ENCODE peak calls at places on chromosomes 4 and X, in seven cellular contexts. N is right atrium auricular region, U is GM23248, M is Caco-2, J is body of pancreas, W is breast epithelium, O is gastrocnemius medialis. H is an unnamed sample.

GRCh38 chr4:153785830-153786721 is 2.8 kb downstream of the SFRP2 start:
- DNase-seq in J (no peak), N (no peak), M (no peak), O (no peak), W (no peak), U (peak; percentile 65), H (no peak)

GRCh38 chr4:212438-213174 is 88.3 kb downstream of the ZNF718 start:
- DNase-seq in J (peak; percentile 80), O (peak; percentile 6), W (peak; percentile 74), M (no peak), N (peak; percentile 87), U (peak; percentile 90), H (peak; percentile 40)

GRCh38 chr4:15893967-15894366 is 44.6 kb downstream of the FGFBP1 start:
- DNase-seq in J (no peak), O (no peak), M (peak; percentile 37), W (no peak), N (no peak), U (peak; percentile 96), H (no peak)

GRCh38 chrX:123308663-123309062 is 124.6 kb downstream of the GRIA3 start:
- DNase-seq in O (no peak), M (no peak), U (no peak), J (no peak), W (no peak), N (no peak), H (no peak)

GRCh38 chr4:6381571-6382123 is 90.8 kb downstream of the PPP2R2C start:
- DNase-seq in M (no peak), N (no peak), O (no peak), U (no peak), J (no peak), W (no peak), H (no peak)

GRCh38 chr4:68256284-68256683 is 10.8 kb upstream of the TMPRSS11B start:
- DNase-seq in J (no peak), O (no peak), M (no peak), N (no peak), U (no peak), W (no peak), H (no peak)

GRCh38 chr4:17762705-17763104 is 18.7 kb downstream of the FAM184B start:
- DNase-seq in N (no peak), W (no peak), J (no peak), U (peak; percentile 59), M (no peak), O (no peak), H (no peak)

GRCh38 chr4:146472404-146472803 is 49.3 kb downstream of the SLC10A7 start:
- DNase-seq in U (no peak), W (no peak), N (no peak), M (no peak), J (no peak), O (no peak), H (no peak)

GRCh38 chrX:22689290-22689689 is 310.5 kb upstream of the DDX53 start:
- DNase-seq in J (no peak), W (no peak), N (no peak), U (peak; percentile 61), O (no peak), M (no peak), H (no peak)

GRCh38 chr4:140012688-140013087 is 141.3 kb downstream of the MAML3 start:
- DNase-seq in J (peak; percentile 77), U (peak; percentile 65), W (no peak), O (no peak), M (peak; percentile 77), N (peak; percentile 77), H (no peak)

GRCh38 chr4:22237846-22238513 is 277.9 kb downstream of the ADGRA3 start:
- DNase-seq in J (no peak), W (no peak), O (no peak), U (no peak), N (no peak), M (peak; percentile 33), H (no peak)

GRCh38 chr4:13313856-13314255 is 170.3 kb downstream of the RAB28 start:
- DNase-seq in J (no peak), O (no peak), W (no peak), U (no peak), M (no peak), N (no peak), H (no peak)

GRCh38 chr4:25552580-25553271 is 102.9 kb upstream of the SLC34A2 start:
- DNase-seq in O (no peak), W (peak; percentile 82), J (peak; percentile 81), N (no peak), M (no peak), U (peak; percentile 2), H (no peak)

GRCh38 chr4:16767251-16767650 is 131.2 kb downstream of the LDB2 start:
- DNase-seq in M (no peak), N (no peak), U (no peak), W (no peak), O (no peak), J (no peak), H (no peak)

GRCh38 chr4:76203541-76203940 is 10.1 kb downstream of the SCARB2 start:
- DNase-seq in J (no peak), O (peak; percentile 75), W (no peak), M (no peak), U (no peak), N (no peak), H (no peak)

GRCh38 chr4:143254479-143255216 is 69.9 kb downstream of the USP38 start:
- DNase-seq in W (no peak), U (no peak), J (no peak), O (no peak), M (no peak), N (no peak), H (no peak)

GRCh38 chr4:48792348-48793006 is 12.4 kb upstream of the FRYL start:
- DNase-seq in O (no peak), W (no peak), M (no peak), J (no peak), U (no peak), N (no peak), H (no peak)

GRCh38 chr4:7906171-7906581 is 33.5 kb downstream of the AFAP1 start:
- DNase-seq in O (no peak), W (no peak), U (peak; percentile 55), M (no peak), J (no peak), N (no peak), H (no peak)

GRCh38 chr4:7908668-7909067 is 31.0 kb downstream of the AFAP1 start:
- DNase-seq in M (no peak), O (no peak), J (no peak), U (no peak), W (no peak), N (peak; percentile 18), H (no peak)

GRCh38 chr4:7905461-7905915 is 34.2 kb downstream of the AFAP1 start:
- DNase-seq in W (no peak), N (no peak), U (peak; percentile 85), J (no peak), M (no peak), O (no peak), H (peak; percentile 77)

GRCh38 chr4:7904942-7905341 is 34.7 kb downstream of the AFAP1 start:
- DNase-seq in U (peak; percentile 92), O (no peak), N (no peak), W (no peak), J (no peak), M (no peak), H (no peak)

DNA sequence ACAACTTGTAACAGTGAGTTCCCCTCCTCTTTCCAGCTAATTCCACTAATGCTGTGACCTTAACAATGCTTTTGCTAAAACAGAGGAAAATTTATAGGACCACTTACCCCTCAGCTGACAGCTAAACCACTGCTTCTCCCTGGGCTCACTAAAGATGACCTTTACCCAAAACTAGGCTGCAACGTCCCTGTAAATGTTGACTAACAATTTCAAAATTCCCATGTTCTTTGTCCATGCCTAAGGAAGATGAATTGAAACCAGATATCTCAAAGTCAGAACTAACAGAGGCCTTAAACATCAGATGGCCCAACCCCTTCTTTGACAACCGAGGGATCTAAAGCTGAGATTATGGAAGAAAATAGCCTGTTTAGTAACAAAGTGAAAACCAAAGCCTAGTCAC is 32.5 kb downstream of the AFAP1 start:
- DNase-seq in J (no peak), W (no peak), N (no peak), M (peak; percentile 11), U (no peak), O (no peak), H (no peak)
- H3K27me3 ChIP-seq in J (no peaks in the 10 kb centered on the region), W (no peaks in the 10 kb centered on the region), N (no peaks in the 10 kb centered on the region), M (no peaks in the 10 kb centered on the region), U (no peaks in the 10 kb centered on the region), O (no peaks in the 10 kb centered on the region), H (no peaks in the 10 kb centered on the region)

DNA sequence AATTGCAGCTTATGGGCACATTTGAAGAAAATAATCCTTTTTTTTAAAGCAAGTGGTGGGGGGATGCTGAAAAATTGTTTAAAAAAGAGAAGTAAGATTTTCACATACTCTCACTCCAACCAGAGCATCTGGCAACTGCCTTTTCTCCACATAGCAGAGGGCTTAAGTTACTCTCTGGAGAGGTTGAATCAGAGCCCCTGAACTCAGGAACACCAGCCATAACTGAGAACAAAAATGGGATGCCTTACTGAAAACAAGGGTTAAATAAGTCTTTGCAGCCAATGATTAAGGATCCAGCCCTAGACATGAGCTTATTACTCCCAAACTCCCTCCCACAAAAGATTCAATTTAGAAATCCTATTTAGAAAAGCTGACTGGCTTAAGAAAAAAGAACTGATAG is 27.5 kb downstream of the CASK start:
- DNase-seq in N (no peak), J (no peak), O (no peak), M (no peak), W (no peak), U (peak; percentile 7), H (no peak)
- H3K9me3 ChIP-seq in N (peaks cover 7% of the 10 kb centered on the region), J (no peaks in the 10 kb centered on the region), O (peaks cover 2% of the 10 kb centered on the region), M (no peaks in the 10 kb centered on the region), W (peaks cover 37% of the 10 kb centered on the region), U (no peaks in the 10 kb centered on the region), H (peaks cover 35% of the 10 kb centered on the region)

DNA sequence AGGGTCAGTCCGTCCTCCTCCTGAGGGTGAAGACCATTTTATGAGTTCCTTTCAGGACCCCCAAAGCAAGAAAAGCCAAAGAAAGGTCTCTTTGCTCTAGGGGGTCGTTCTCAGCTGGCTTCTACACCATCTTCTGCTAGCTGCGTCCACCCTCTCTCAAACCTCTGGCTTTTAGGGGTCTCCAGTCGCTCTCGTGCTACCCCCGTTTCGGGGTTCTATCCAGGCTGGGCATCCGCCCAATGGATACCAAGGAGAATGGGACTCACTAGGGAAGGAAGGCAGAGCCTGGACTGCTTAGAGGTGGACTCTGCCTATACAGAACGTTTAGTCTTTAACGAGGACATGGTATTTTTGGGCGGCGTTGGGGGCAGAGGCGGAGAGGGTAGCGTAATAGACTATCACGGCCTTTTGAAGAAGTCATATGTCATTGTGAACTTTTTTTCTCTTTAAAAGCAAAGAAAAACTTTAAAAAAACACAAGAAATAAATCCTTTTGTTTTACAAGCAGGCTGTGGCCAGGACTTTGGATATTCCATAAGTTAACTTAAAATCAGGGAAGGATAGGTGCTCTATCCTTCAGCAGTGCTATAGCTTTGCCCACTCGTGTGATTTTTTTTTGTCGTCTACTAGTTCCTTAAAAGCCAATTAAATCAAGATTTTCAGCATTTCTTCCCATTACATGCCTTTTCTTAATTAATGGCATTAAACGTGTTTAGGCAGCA is 7.1 kb upstream of the PITX2 start:
- DNase-seq in J (no peak), N (no peak), M (no peak), O (no peak), W (no peak), U (no peak), H (no peak)
- H3K27me3 ChIP-seq in J (peaks cover 67% of the 10 kb centered on the region), N (peaks cover 59% of the 10 kb centered on the region), M (no peaks in the 10 kb centered on the region), O (peaks cover 21% of the 10 kb centered on the region), W (peaks cover 98% of the 10 kb centered on the region), U (no peaks in the 10 kb centered on the region), H (peaks cover 27% of the 10 kb centered on the region)

DNA sequence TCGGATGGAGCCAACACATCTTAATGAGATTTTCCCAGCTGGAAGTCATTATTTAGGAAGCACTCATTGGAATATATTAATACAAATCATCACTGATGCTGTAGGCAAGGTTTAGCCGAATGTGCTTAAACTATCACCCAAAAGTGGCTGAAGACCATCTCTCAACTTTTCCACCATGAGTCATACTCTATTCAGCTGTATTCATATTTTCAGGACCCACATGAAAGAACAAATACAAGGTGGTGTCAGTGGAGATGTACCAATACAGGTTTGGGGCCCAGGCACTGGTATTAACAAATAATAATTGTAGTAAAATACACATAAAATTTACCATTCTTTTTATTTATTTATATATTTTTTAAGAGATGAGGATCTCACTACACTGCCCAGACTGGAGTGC is 34.3 kb upstream of the ATRX start:
- DNase-seq in O (no peak), N (no peak), J (no peak), M (no peak), W (no peak), U (no peak), H (no peak)
- H3K9me3 ChIP-seq in O (no peaks in the 10 kb centered on the region), N (no peaks in the 10 kb centered on the region), J (no peaks in the 10 kb centered on the region), M (no peaks in the 10 kb centered on the region), W (no peaks in the 10 kb centered on the region), U (no peaks in the 10 kb centered on the region), H (peaks cover 8% of the 10 kb centered on the region)

H was measured in ascending aorta.